ENCODE peak calls at places on chromosome X, in ten cellular contexts. A is activated CD4-positive, CD25-positive, alpha-beta regulatory T cell; N is HEK293T; B is nephron progenitor cell; H is left ventricle myocardium superior; W is BE2C; K is colonic mucosa; G is activated CD4-positive, alpha-beta memory T cell treated with anti-CD3 and anti-CD28 coated beads for 36 hours; V is cerebellar cortex; C is ureter. E is an unnamed sample.

GRCh38 chrX:13128104-13128503 is 83.7 kb upstream of the FAM9C start:
- DNase-seq in H (no peak), A (no peak), N (no peak), C (no peak), W (no peak), B (no peak), V (no peak), K (no peak), G (no peak), E (no peak)

GRCh38 chrX:42149281-42149680 is 225.9 kb upstream of the CASK start:
- DNase-seq in A (no peak), C (no peak), B (no peak), H (no peak), W (no peak), K (no peak), V (no peak), G (no peak), N (no peak), E (no peak)

GRCh38 chrX:134622056-134622812 is 36.0 kb downstream of the PLAC1 start:
- DNase-seq in G (peak; percentile 36), H (peak; percentile 23), B (no peak), A (no peak), W (no peak), C (no peak), V (no peak), K (no peak), N (no peak), E (no peak)

GRCh38 chrX:152904151-152905080 is 6.5 kb downstream of the ZNF185 start:
- DNase-seq in V (no peak), K (peak; percentile 46), C (no peak), W (peak; percentile 63), G (peak; percentile 50), B (peak; percentile 70), H (peak; percentile 47), A (no peak), N (peak; percentile 88), E (no peak)

GRCh38 chrX:40173662-40174593 is 76.2 kb upstream of the BCOR start:
- DNase-seq in C (peak; percentile 68), K (peak; percentile 52), H (peak; percentile 44), G (peak; percentile 85), A (no peak), V (peak; percentile 42), N (no peak), B (peak; percentile 37), W (peak; percentile 50), E (no peak)

GRCh38 chrX:85808217-85808616 is 239.1 kb downstream of the CHM start:
- DNase-seq in C (no peak), W (no peak), N (no peak), K (no peak), H (no peak), V (no peak), B (no peak), G (no peak), A (no peak), E (no peak)

GRCh38 chrX:31353095-31353494 is 281.3 kb upstream of the FTHL17 start:
- DNase-seq in W (no peak), A (no peak), C (no peak), K (no peak), G (no peak), V (no peak), B (no peak), H (no peak), N (no peak), E (no peak)

GRCh38 chrX:55907968-55908607 is 190.5 kb downstream of the RRAGB start:
- DNase-seq in C (peak; percentile 75), K (peak; percentile 75), B (peak; percentile 61), A (peak; percentile 5), V (no peak), G (peak; percentile 71), W (peak; percentile 13), N (peak; percentile 3), H (peak; percentile 59), E (peak; percentile 33)

GRCh38 chrX:129755779-129756650 is 17.2 kb downstream of the XPNPEP2 start:
- DNase-seq in W (no peak), K (no peak), B (peak; percentile 19), N (no peak), C (no peak), A (peak; percentile 14), G (peak; percentile 48), H (no peak), V (peak; percentile 1), E (no peak)

GRCh38 chrX:48711162-48711928 is 14.8 kb downstream of the SUV39H1 start:
- DNase-seq in G (no peak), K (no peak), A (no peak), N (no peak), V (no peak), C (no peak), H (no peak), W (no peak), B (no peak), E (no peak)

GRCh38 chrX:101617211-101618191 is at the start of gene ARMCX6:
- DNase-seq in G (peak; percentile 81), C (peak; percentile 75), W (peak; percentile 83), N (peak; percentile 71), K (peak; percentile 79), H (peak; percentile 85), A (peak; percentile 41), B (peak; percentile 69), V (peak; percentile 83), E (peak; percentile 78)

GRCh38 chrX:63434206-63434605 is 83.1 kb upstream of the SPIN4 start:
- DNase-seq in G (no peak), V (no peak), W (no peak), C (no peak), N (no peak), H (no peak), A (no peak), K (no peak), B (no peak), E (no peak)

GRCh38 chrX:120560405-120560841 is 339 bp downstream of the CUL4B start:
- DNase-seq in K (peak; percentile 47), A (peak; percentile 16), C (no peak), G (peak; percentile 63), W (peak; percentile 16), V (no peak), N (no peak), H (peak; percentile 25), B (peak; percentile 20), E (peak; percentile 13)

GRCh38 chrX:54093159-54093558 is 48.9 kb upstream of the PHF8 start:
- DNase-seq in N (no peak), A (no peak), H (no peak), G (no peak), K (no peak), B (no peak), C (no peak), W (no peak), V (no peak), E (no peak)

GRCh38 chrX:133366735-133367134 is 48.6 kb downstream of the GPC4 start:
- DNase-seq in H (no peak), W (no peak), B (no peak), V (no peak), K (no peak), A (no peak), C (no peak), N (no peak), G (no peak), E (no peak)

GRCh38 chrX:69314436-69315348 is 149.4 kb upstream of the PJA1 start:
- DNase-seq in H (peak; percentile 41), N (no peak), G (no peak), K (peak; percentile 7), V (no peak), A (no peak), B (no peak), W (no peak), C (peak; percentile 41), E (no peak)

GRCh38 chrX:149962859-149963757 is 24.8 kb upstream of the EOLA2 start:
- DNase-seq in G (peak; percentile 35), K (peak; percentile 43), N (peak; percentile 67), C (no peak), V (peak; percentile 63), A (no peak), W (peak; percentile 41), H (peak; percentile 41), B (peak; percentile 33), E (no peak)

GRCh38 chrX:118212817-118213183 is 96.2 kb upstream of the KLHL13 start:
- DNase-seq in V (no peak), C (no peak), K (no peak), W (no peak), B (no peak), A (no peak), G (no peak), H (no peak), N (no peak), E (no peak)

GRCh38 chrX:39874202-39874816 is 223.4 kb downstream of the BCOR start:
- DNase-seq in G (peak; percentile 88), N (no peak), V (no peak), K (no peak), B (no peak), H (no peak), C (no peak), A (no peak), W (no peak), E (no peak)

GRCh38 chrX:12986886-12987285 is 12.0 kb downstream of the TMSB4X start:
- DNase-seq in H (no peak), K (no peak), V (no peak), B (no peak), W (no peak), C (no peak), N (no peak), A (no peak), G (no peak), E (no peak)

GRCh38 chrX:123338240-123338639 is 154.2 kb downstream of the GRIA3 start:
- DNase-seq in V (no peak), H (no peak), G (no peak), N (no peak), C (no peak), B (no peak), A (no peak), K (no peak), W (no peak), E (no peak)

GRCh38 chrX:46573896-46574336 is 351 bp downstream of the CHST7 start:
- DNase-seq in H (peak; percentile 66), W (peak; percentile 47), V (no peak), N (peak; percentile 63), G (peak; percentile 80), C (no peak), K (peak; percentile 49), A (peak; percentile 64), B (peak; percentile 44), E (peak; percentile 44)

GRCh38 chrX:136035663-136036062 is 50.4 kb downstream of the SLC9A6 start:
- DNase-seq in A (no peak), C (no peak), H (no peak), G (no peak), K (no peak), N (no peak), B (no peak), V (no peak), W (no peak), E (no peak)

GRCh38 chrX:100980608-100981497 is 11.3 kb downstream of the ARL13A start:
- DNase-seq in N (no peak), V (no peak), G (no peak), K (no peak), A (no peak), H (no peak), C (no peak), B (no peak), W (peak; percentile 16), E (no peak)

GRCh38 chrX:43949669-43950068 is 23.5 kb downstream of the NDP start:
- DNase-seq in W (peak; percentile 70), B (peak; percentile 59), C (no peak), H (peak; percentile 35), K (no peak), A (no peak), N (peak; percentile 71), V (peak; percentile 74), G (peak; percentile 46), E (peak; percentile 18)

GRCh38 chrX:9482837-9483236 is 18.0 kb downstream of the TBL1X start:
- DNase-seq in V (no peak), B (no peak), K (no peak), G (no peak), C (no peak), H (no peak), A (no peak), W (no peak), N (no peak), E (no peak)

E was measured in left ventricle myocardium inferior.